ENCODE peak calls at places on chromosomes 6 and 20, in six cellular contexts. Y is tibial nerve, Q is RWPE2, X is lung, A is HTR-8/SVneo, S is Panc1. U is an unnamed sample.

GRCh38 chr20:53623454-53624206 is 30.0 kb upstream of the ZNF217 start:
- DNase-seq in S (peak; percentile 87), X (peak; percentile 36), Y (peak; percentile 61), Q (peak; percentile 82), A (peak; percentile 91), U (peak; percentile 36)

GRCh38 chr20:17969884-17970409 is 1.1 kb downstream of the MGME1 start:
- DNase-seq in S (no peak), A (no peak), Y (no peak), Q (no peak), X (peak; percentile 40), U (peak; percentile 39)

GRCh38 chr6:85537055-85537494 is 56.6 kb downstream of the SNX14 start:
- DNase-seq in S (no peak), Y (no peak), Q (no peak), A (no peak), X (no peak), U (no peak)

GRCh38 chr20:17520583-17520982 is 10.6 kb downstream of the BFSP1 start:
- DNase-seq in Y (no peak), X (no peak), Q (no peak), S (no peak), A (no peak), U (no peak)

GRCh38 chr20:19885981-19886665 is 128.1 kb downstream of the RIN2 start:
- DNase-seq in X (peak; percentile 35), Y (no peak), A (no peak), Q (peak; percentile 65), S (no peak), U (no peak)

GRCh38 chr6:166236586-166236985 is 68.9 kb upstream of the TBXT start:
- DNase-seq in S (no peak), A (no peak), Q (no peak), X (no peak), Y (no peak), U (no peak)

GRCh38 chr20:8876381-8876780 is 192.5 kb upstream of the PLCB4 start:
- DNase-seq in Q (no peak), A (no peak), X (no peak), S (no peak), Y (no peak), U (no peak)

GRCh38 chr6:159983641-159984080 is 14.8 kb downstream of the IGF2R start:
- DNase-seq in A (no peak), Q (no peak), X (no peak), S (no peak), Y (no peak), U (no peak)

GRCh38 chr20:64189530-64189966 is 25.3 kb downstream of the MYT1 start:
- DNase-seq in X (no peak), Y (no peak), Q (no peak), S (no peak), A (no peak), U (no peak)

GRCh38 chr20:46798430-46798829 is 89.0 kb downstream of the SLC2A10 start:
- DNase-seq in Y (no peak), S (no peak), A (no peak), Q (no peak), X (no peak), U (no peak)

GRCh38 chr6:7262746-7263335 is 50.2 kb downstream of the SSR1 start:
- DNase-seq in S (no peak), Q (no peak), Y (peak; percentile 5), X (no peak), A (no peak), U (no peak)

GRCh38 chr6:96520039-96520850 is 1.4 kb upstream of the UFL1 start:
- DNase-seq in X (no peak), S (no peak), A (no peak), Q (no peak), Y (no peak), U (no peak)

GRCh38 chr20:5735845-5736530 is 14.2 kb upstream of the SHLD1 start:
- DNase-seq in S (no peak), Q (no peak), Y (no peak), X (no peak), A (no peak), U (no peak)

GRCh38 chr6:47536816-47537401 is 59.3 kb downstream of the CD2AP start:
- DNase-seq in Q (no peak), A (no peak), S (no peak), X (no peak), Y (no peak), U (no peak)

GRCh38 chr6:143513410-143513809 is 1.9 kb upstream of the FUCA2 start:
- DNase-seq in X (no peak), S (no peak), Q (no peak), A (peak; percentile 28), Y (no peak), U (no peak)

GRCh38 chr6:4189249-4189648 is 53.9 kb upstream of the ECI2 start:
- DNase-seq in Y (no peak), Q (no peak), S (no peak), A (no peak), X (peak; percentile 26), U (no peak)

GRCh38 chr6:31122803-31123706 is 2.8 kb upstream of the CDSN start:
- DNase-seq in A (peak; percentile 92), Q (peak; percentile 89), S (no peak), X (peak; percentile 87), Y (peak; percentile 51), U (no peak)

GRCh38 chr20:45433316-45433715 is 17.4 kb downstream of the PIGT start:
- DNase-seq in X (no peak), Y (no peak), S (no peak), A (no peak), Q (peak; percentile 51), U (no peak)

GRCh38 chr20:50020283-50020682 is 37.5 kb downstream of the SNAI1 start:
- DNase-seq in A (no peak), Q (no peak), Y (no peak), X (no peak), S (no peak), U (no peak)

GRCh38 chr20:11387189-11387754 is 530.4 kb upstream of the BTBD3 start:
- DNase-seq in X (no peak), S (peak; percentile 35), Q (no peak), Y (no peak), A (peak; percentile 29), U (no peak)

GRCh38 chr20:48523191-48523757 is 304.5 kb downstream of the PREX1 start:
- DNase-seq in Y (no peak), X (no peak), A (peak; percentile 90), S (peak; percentile 10), Q (no peak), U (no peak)

GRCh38 chr6:129795261-129795660 is 65.9 kb downstream of the TMEM244 start:
- DNase-seq in A (peak; percentile 20), S (no peak), Q (no peak), Y (no peak), X (no peak), U (no peak)

GRCh38 chr20:37314617-37315292 is 25.3 kb downstream of the MANBAL start:
- DNase-seq in Y (peak; percentile 40), Q (peak; percentile 74), A (no peak), X (no peak), S (no peak), U (peak; percentile 44)

GRCh38 chr6:30555428-30556005 is 772 bp downstream of the GNL1 start:
- DNase-seq in A (no peak), Q (peak; percentile 65), X (peak; percentile 31), S (no peak), Y (peak; percentile 29), U (no peak)

GRCh38 chr20:57974863-57975262 is 253.6 kb downstream of the ANKRD60 start:
- DNase-seq in S (no peak), Y (no peak), A (no peak), X (no peak), Q (no peak), U (no peak)

GRCh38 chr6:149032318-149032598 is 285.3 kb upstream of the TAB2 start:
- DNase-seq in A (no peak), Y (no peak), S (no peak), Q (no peak), X (no peak), U (no peak)

GRCh38 chr6:36609582-36609981 is 15.4 kb downstream of the SRSF3 start:
- DNase-seq in Q (no peak), A (no peak), X (no peak), Y (no peak), S (no peak), U (peak; percentile 7)

GRCh38 chr6:151948007-151948745 is 140.7 kb downstream of the ESR1 start:
- DNase-seq in Q (no peak), S (no peak), X (no peak), Y (no peak), A (no peak), U (no peak)

GRCh38 chr20:43243672-43244269 is 54.1 kb upstream of the PTPRT start:
- DNase-seq in A (no peak), S (no peak), Q (peak; percentile 68), Y (no peak), X (no peak), U (no peak)

GRCh38 chr6:166365221-166365620 is 17.5 kb downstream of the MPC1 start:
- DNase-seq in Y (no peak), X (no peak), A (no peak), Q (no peak), S (no peak), U (no peak)

GRCh38 chr6:27133281-27134227 is 113.9 kb upstream of the PRSS16 start:
- DNase-seq in X (no peak), Q (peak; percentile 72), Y (no peak), A (no peak), S (peak; percentile 59), U (peak; percentile 96)

GRCh38 chr6:111445786-111446395 is 37.1 kb downstream of the REV3L start:
- DNase-seq in S (no peak), Q (no peak), Y (no peak), A (no peak), X (no peak), U (no peak)

GRCh38 chr6:167107787-167108186 is 15.1 kb upstream of the CCR6 start:
- DNase-seq in Y (no peak), S (no peak), A (no peak), X (no peak), Q (no peak), U (no peak)

GRCh38 chr20:49608752-49609670 is 41.1 kb upstream of the PTGIS start:
- DNase-seq in Q (no peak), X (peak; percentile 65), Y (no peak), S (peak; percentile 61), A (peak; percentile 93), U (no peak)

GRCh38 chr20:58713801-58714339 is 21.3 kb downstream of the NPEPL1 start:
- DNase-seq in A (no peak), Y (no peak), X (peak; percentile 18), Q (peak; percentile 86), S (no peak), U (peak; percentile 77)

GRCh38 chr6:106858653-106859092 is 115.9 kb downstream of the CD24 start:
- DNase-seq in X (no peak), S (no peak), Y (no peak), A (peak; percentile 24), Q (peak; percentile 79), U (no peak)

GRCh38 chr6:136517002-136517401 is 33.2 kb downstream of the MAP7 start:
- DNase-seq in Q (no peak), X (no peak), Y (no peak), S (no peak), A (no peak), U (no peak)

GRCh38 chr20:48823960-48824497 is 3.8 kb downstream of the PREX1 start:
- DNase-seq in S (no peak), Q (peak; percentile 80), Y (no peak), A (peak; percentile 88), X (no peak), U (no peak)